ENCODE peak calls at places on chromosomes 5 and 9, in eight cellular contexts. One of them, this sample, is unnamed.

GRCh38 chr5:55988979-55989612 is 5.7 kb downstream of the IL6ST start:
- DNase-seq in nephron progenitor cell: no peak
- DNase-seq in progenitor cell of endocrine pancreas: no peak
- DNase-seq in GM13976: no peak
- DNase-seq in WTC11: no peak
- DNase-seq in stomach: no peak
- DNase-seq in psoas muscle: no peak
- DNase-seq in Panc1: no peak
- DNase-seq in this sample: no peak

GRCh38 chr9:112174223-112174964 is 703 bp downstream of the SUSD1 start:
- DNase-seq in nephron progenitor cell: peak; percentile 63
- DNase-seq in progenitor cell of endocrine pancreas: peak; percentile 40
- DNase-seq in GM13976: peak; percentile 90
- DNase-seq in WTC11: peak; percentile 26
- DNase-seq in stomach: peak; percentile 79
- DNase-seq in psoas muscle: peak; percentile 81
- DNase-seq in Panc1: no peak
- DNase-seq in this sample: peak; percentile 91

GRCh38 chr5:74231697-74232096 is 408.8 kb downstream of the ENC1 start:
- DNase-seq in nephron progenitor cell: no peak
- DNase-seq in progenitor cell of endocrine pancreas: no peak
- DNase-seq in GM13976: no peak
- DNase-seq in WTC11: no peak
- DNase-seq in stomach: no peak
- DNase-seq in psoas muscle: no peak
- DNase-seq in Panc1: no peak
- DNase-seq in this sample: no peak

GRCh38 chr5:95731571-95732554 is 727 bp downstream of the RHOBTB3 start:
- DNase-seq in nephron progenitor cell: peak; percentile 69
- DNase-seq in progenitor cell of endocrine pancreas: peak; percentile 44
- DNase-seq in GM13976: no peak
- DNase-seq in WTC11: peak; percentile 65
- DNase-seq in stomach: peak; percentile 51
- DNase-seq in psoas muscle: peak; percentile 76
- DNase-seq in Panc1: no peak
- DNase-seq in this sample: peak; percentile 30

GRCh38 chr9:35728041-35728971 is 3.7 kb downstream of the TLN1 start:
- DNase-seq in nephron progenitor cell: peak; percentile 56
- DNase-seq in progenitor cell of endocrine pancreas: no peak
- DNase-seq in GM13976: peak; percentile 78
- DNase-seq in WTC11: peak; percentile 52
- DNase-seq in stomach: peak; percentile 49
- DNase-seq in psoas muscle: peak; percentile 89
- DNase-seq in Panc1: no peak
- DNase-seq in this sample: peak; percentile 74

GRCh38 chr5:64147849-64148441 is 17.7 kb upstream of the RNF180 start:
- DNase-seq in nephron progenitor cell: peak; percentile 69
- DNase-seq in progenitor cell of endocrine pancreas: peak; percentile 39
- DNase-seq in GM13976: peak; percentile 33
- DNase-seq in WTC11: peak; percentile 68
- DNase-seq in stomach: peak; percentile 71
- DNase-seq in psoas muscle: peak; percentile 70
- DNase-seq in Panc1: peak; percentile 24
- DNase-seq in this sample: peak; percentile 55

GRCh38 chr5:126965061-126965475 is 65.3 kb downstream of the MARCHF3 start:
- DNase-seq in nephron progenitor cell: no peak
- DNase-seq in progenitor cell of endocrine pancreas: no peak
- DNase-seq in GM13976: no peak
- DNase-seq in WTC11: no peak
- DNase-seq in stomach: no peak
- DNase-seq in psoas muscle: no peak
- DNase-seq in Panc1: no peak
- DNase-seq in this sample: no peak

GRCh38 chr5:63401434-63402046 is 560.7 kb downstream of the HTR1A start:
- DNase-seq in nephron progenitor cell: peak; percentile 75
- DNase-seq in progenitor cell of endocrine pancreas: peak; percentile 66
- DNase-seq in GM13976: peak; percentile 7
- DNase-seq in WTC11: peak; percentile 80
- DNase-seq in stomach: peak; percentile 58
- DNase-seq in psoas muscle: peak; percentile 52
- DNase-seq in Panc1: peak; percentile 22
- DNase-seq in this sample: peak; percentile 8

GRCh38 chr9:88978034-88978433 is 13.2 kb upstream of the S1PR3 start:
- DNase-seq in nephron progenitor cell: no peak
- DNase-seq in progenitor cell of endocrine pancreas: no peak
- DNase-seq in GM13976: no peak
- DNase-seq in WTC11: no peak
- DNase-seq in stomach: no peak
- DNase-seq in psoas muscle: no peak
- DNase-seq in Panc1: no peak
- DNase-seq in this sample: no peak

GRCh38 chr5:108260105-108260857 is 121.6 kb downstream of the FBXL17 start:
- DNase-seq in nephron progenitor cell: peak; percentile 73
- DNase-seq in progenitor cell of endocrine pancreas: peak; percentile 50
- DNase-seq in GM13976: peak; percentile 44
- DNase-seq in WTC11: peak; percentile 79
- DNase-seq in stomach: peak; percentile 75
- DNase-seq in psoas muscle: peak; percentile 71
- DNase-seq in Panc1: peak; percentile 72
- DNase-seq in this sample: peak; percentile 52

GRCh38 chr9:118938581-118938980 is 430.7 kb downstream of the BRINP1 start:
- DNase-seq in nephron progenitor cell: no peak
- DNase-seq in progenitor cell of endocrine pancreas: no peak
- DNase-seq in GM13976: no peak
- DNase-seq in WTC11: no peak
- DNase-seq in stomach: no peak
- DNase-seq in psoas muscle: no peak
- DNase-seq in Panc1: no peak
- DNase-seq in this sample: no peak

GRCh38 chr9:557601-558201 is 283.8 kb upstream of the DMRT1 start:
- DNase-seq in nephron progenitor cell: no peak
- DNase-seq in progenitor cell of endocrine pancreas: no peak
- DNase-seq in GM13976: no peak
- DNase-seq in WTC11: no peak
- DNase-seq in stomach: no peak
- DNase-seq in psoas muscle: no peak
- DNase-seq in Panc1: peak; percentile 25
- DNase-seq in this sample: no peak

GRCh38 chr5:101364469-101364868 is 461.4 kb upstream of the ST8SIA4 start:
- DNase-seq in nephron progenitor cell: no peak
- DNase-seq in progenitor cell of endocrine pancreas: no peak
- DNase-seq in GM13976: no peak
- DNase-seq in WTC11: no peak
- DNase-seq in stomach: no peak
- DNase-seq in psoas muscle: no peak
- DNase-seq in Panc1: no peak
- DNase-seq in this sample: no peak

GRCh38 chr5:177484902-177485549 is 11.6 kb upstream of the DBN1 start:
- DNase-seq in nephron progenitor cell: no peak
- DNase-seq in progenitor cell of endocrine pancreas: no peak
- DNase-seq in GM13976: no peak
- DNase-seq in WTC11: no peak
- DNase-seq in stomach: no peak
- DNase-seq in psoas muscle: no peak
- DNase-seq in Panc1: no peak
- DNase-seq in this sample: no peak

GRCh38 chr5:136769900-136770684 is 404.7 kb upstream of the TRPC7 start:
- DNase-seq in nephron progenitor cell: peak; percentile 80
- DNase-seq in progenitor cell of endocrine pancreas: peak; percentile 59
- DNase-seq in GM13976: peak; percentile 69
- DNase-seq in WTC11: peak; percentile 85
- DNase-seq in stomach: peak; percentile 46
- DNase-seq in psoas muscle: peak; percentile 67
- DNase-seq in Panc1: peak; percentile 48
- DNase-seq in this sample: peak; percentile 63

GRCh38 chr9:14136047-14136446 is 177.9 kb downstream of the NFIB start:
- DNase-seq in nephron progenitor cell: no peak
- DNase-seq in progenitor cell of endocrine pancreas: no peak
- DNase-seq in GM13976: no peak
- DNase-seq in WTC11: no peak
- DNase-seq in stomach: no peak
- DNase-seq in psoas muscle: no peak
- DNase-seq in Panc1: no peak
- DNase-seq in this sample: no peak

GRCh38 chr9:87266697-87267096 is 231.0 kb upstream of the DAPK1 start:
- DNase-seq in nephron progenitor cell: no peak
- DNase-seq in progenitor cell of endocrine pancreas: no peak
- DNase-seq in GM13976: no peak
- DNase-seq in WTC11: no peak
- DNase-seq in stomach: no peak
- DNase-seq in psoas muscle: no peak
- DNase-seq in Panc1: no peak
- DNase-seq in this sample: no peak
- TF ChIP-seq CTCF in nephron progenitor cell: no peak
- TF ChIP-seq CTCF in progenitor cell of endocrine pancreas: no peak
- TF ChIP-seq CTCF in GM13976: no peak
- TF ChIP-seq CTCF in WTC11: no peak
- TF ChIP-seq CTCF in stomach: no peak
- TF ChIP-seq CTCF in psoas muscle: no peak
- TF ChIP-seq CTCF in Panc1: no peak
- TF ChIP-seq CTCF in this sample: no peak

GRCh38 chr5:172093965-172094364 is 87.5 kb upstream of the FBXW11 start:
- DNase-seq in nephron progenitor cell: no peak
- DNase-seq in progenitor cell of endocrine pancreas: no peak
- DNase-seq in GM13976: no peak
- DNase-seq in WTC11: no peak
- DNase-seq in stomach: no peak
- DNase-seq in psoas muscle: no peak
- DNase-seq in Panc1: no peak
- DNase-seq in this sample: no peak

GRCh38 chr5:172091956-172092732 is 85.7 kb upstream of the FBXW11 start:
- DNase-seq in nephron progenitor cell: no peak
- DNase-seq in progenitor cell of endocrine pancreas: no peak
- DNase-seq in GM13976: no peak
- DNase-seq in WTC11: no peak
- DNase-seq in stomach: no peak
- DNase-seq in psoas muscle: no peak
- DNase-seq in Panc1: no peak
- DNase-seq in this sample: no peak

GRCh38 chr5:172095368-172095960 is 89.0 kb upstream of the FBXW11 start:
- DNase-seq in nephron progenitor cell: no peak
- DNase-seq in progenitor cell of endocrine pancreas: no peak
- DNase-seq in GM13976: no peak
- DNase-seq in WTC11: no peak
- DNase-seq in stomach: no peak
- DNase-seq in psoas muscle: no peak
- DNase-seq in Panc1: no peak
- DNase-seq in this sample: no peak

GRCh38 chr5:172090976-172091547 is 84.6 kb upstream of the FBXW11 start:
- DNase-seq in nephron progenitor cell: no peak
- DNase-seq in progenitor cell of endocrine pancreas: no peak
- DNase-seq in GM13976: no peak
- DNase-seq in WTC11: no peak
- DNase-seq in stomach: no peak
- DNase-seq in psoas muscle: no peak
- DNase-seq in Panc1: no peak
- DNase-seq in this sample: no peak

DNA sequence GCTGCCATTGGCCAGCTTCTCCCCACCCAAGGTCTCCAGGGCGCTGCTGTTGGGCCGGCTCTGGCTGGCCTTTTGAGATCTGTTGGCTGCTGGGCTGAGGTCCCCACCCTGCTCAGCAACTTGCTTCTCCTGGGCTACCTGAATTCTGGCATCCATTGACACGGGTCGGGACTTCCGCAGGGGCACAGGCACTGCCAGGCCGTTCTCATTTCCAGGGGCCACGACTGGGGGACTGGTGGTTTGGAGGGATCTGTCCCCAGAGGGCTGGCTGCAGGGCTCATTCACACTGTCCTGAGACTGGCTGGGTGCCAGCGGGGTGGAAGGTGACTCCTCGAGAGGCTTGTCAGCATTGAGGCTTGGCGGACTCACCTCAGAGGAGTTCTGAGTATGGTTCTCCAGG is 87.1 kb upstream of the FBXW11 start:
- DNase-seq in nephron progenitor cell: no peak
- DNase-seq in progenitor cell of endocrine pancreas: no peak
- DNase-seq in GM13976: no peak
- DNase-seq in WTC11: no peak
- DNase-seq in stomach: no peak
- DNase-seq in psoas muscle: no peak
- DNase-seq in Panc1: no peak
- DNase-seq in this sample: no peak
- TF ChIP-seq CTCF in nephron progenitor cell: no peak
- TF ChIP-seq CTCF in progenitor cell of endocrine pancreas: no peak
- TF ChIP-seq CTCF in GM13976: no peak
- TF ChIP-seq CTCF in WTC11: no peak
- TF ChIP-seq CTCF in stomach: no peak
- TF ChIP-seq CTCF in psoas muscle: no peak
- TF ChIP-seq CTCF in Panc1: no peak
- TF ChIP-seq CTCF in this sample: no peak

DNA sequence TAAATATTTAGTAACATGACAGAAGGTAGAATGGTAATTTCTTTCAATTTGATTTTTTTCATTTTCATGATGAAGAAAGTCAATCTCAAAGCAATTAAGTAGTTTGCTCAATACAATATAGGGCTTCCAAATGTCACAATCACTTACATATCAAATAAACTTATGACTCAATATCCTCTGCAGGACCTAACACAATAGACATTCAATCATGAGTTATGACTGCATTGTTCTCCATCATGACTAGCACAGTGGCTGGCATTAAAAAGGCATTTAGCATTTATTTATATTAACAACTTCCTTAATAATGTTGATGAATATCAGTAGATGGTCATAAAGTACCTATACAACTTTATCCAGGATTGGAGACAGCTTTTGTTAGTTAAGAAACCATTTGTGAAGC is 1499.6 kb downstream of the EFNA5 start:
- DNase-seq in nephron progenitor cell: no peak
- DNase-seq in progenitor cell of endocrine pancreas: no peak
- DNase-seq in GM13976: no peak
- DNase-seq in WTC11: no peak
- DNase-seq in stomach: no peak
- DNase-seq in psoas muscle: no peak
- DNase-seq in Panc1: no peak
- DNase-seq in this sample: no peak
- TF ChIP-seq CTCF in nephron progenitor cell: no peak
- TF ChIP-seq CTCF in progenitor cell of endocrine pancreas: no peak
- TF ChIP-seq CTCF in GM13976: no peak
- TF ChIP-seq CTCF in WTC11: no peak
- TF ChIP-seq CTCF in stomach: no peak
- TF ChIP-seq CTCF in psoas muscle: no peak
- TF ChIP-seq CTCF in Panc1: no peak
- TF ChIP-seq CTCF in this sample: no peak

DNA sequence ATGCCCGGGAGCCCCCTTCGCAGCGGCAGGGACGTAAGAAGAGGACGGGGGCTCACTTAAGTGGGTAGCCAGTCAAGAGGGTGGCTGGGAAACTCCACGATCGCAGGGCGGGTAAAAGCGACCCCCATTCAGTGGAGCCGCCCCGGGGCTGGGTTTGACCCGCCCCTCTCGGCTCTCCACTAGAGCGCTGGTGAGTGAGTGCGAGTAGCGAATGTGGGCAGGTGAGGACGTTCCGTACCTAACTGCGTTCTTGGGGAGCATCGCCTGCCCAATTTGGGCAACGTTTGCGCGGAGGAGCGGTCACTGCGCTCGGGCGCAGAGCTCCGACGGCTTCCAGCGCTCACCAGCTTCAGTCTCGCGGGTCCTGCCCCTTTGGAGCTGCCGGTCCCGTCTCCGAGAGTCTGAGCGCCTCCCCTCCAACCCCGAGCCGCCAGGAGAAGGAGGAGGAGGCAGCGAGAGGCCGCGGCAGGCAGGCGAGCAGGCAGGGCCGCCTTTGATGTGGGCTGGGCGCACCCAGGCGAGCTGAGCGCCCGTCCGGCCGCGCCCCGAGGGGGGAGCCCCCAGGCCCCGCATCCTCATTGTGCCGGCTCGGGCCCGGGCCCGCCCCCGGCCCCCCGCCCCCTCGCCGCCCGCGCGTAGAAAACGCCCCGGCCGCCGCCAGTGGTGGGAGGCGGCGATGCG is at the start of gene FGF18:
- DNase-seq in nephron progenitor cell: peak; percentile 77
- DNase-seq in progenitor cell of endocrine pancreas: no peak
- DNase-seq in GM13976: peak; percentile 78
- DNase-seq in WTC11: peak; percentile 76
- DNase-seq in stomach: peak; percentile 44
- DNase-seq in psoas muscle: peak; percentile 69
- DNase-seq in Panc1: no peak
- DNase-seq in this sample: peak; percentile 82
- TF ChIP-seq CTCF in nephron progenitor cell: peak; percentile 38
- TF ChIP-seq CTCF in progenitor cell of endocrine pancreas: no peak
- TF ChIP-seq CTCF in GM13976: no peak
- TF ChIP-seq CTCF in WTC11: no peak
- TF ChIP-seq CTCF in stomach: no peak
- TF ChIP-seq CTCF in psoas muscle: no peak
- TF ChIP-seq CTCF in Panc1: peak; percentile 72
- TF ChIP-seq CTCF in this sample: no peak

This sample was measured in GM13977.